ENCODE peak calls at places on chromosomes 6 and 20, in seven cellular contexts. M is Panc1, G is stomach, D is H1, C is transverse colon, I is esophagus muscularis mucosa, Z is HL-60. H is an unnamed sample.

GRCh38 chr20:63619505-63619904 is 7.4 kb downstream of the GMEB2 start:
- DNase-seq in Z (no peak), D (no peak), I (no peak), G (no peak), M (no peak), C (no peak), H (no peak)

GRCh38 chr6:14254505-14254904 is 136.9 kb downstream of the CD83 start:
- DNase-seq in G (no peak), C (no peak), D (peak), Z (no peak), I (no peak), M (no peak), H (no peak)

GRCh38 chr20:62339647-62340062 is 27.5 kb downstream of the LAMA5 start:
- DNase-seq in Z (no peak), I (no peak), G (no peak), C (peak), M (no peak), D (no peak), H (no peak)

GRCh38 chr6:5713519-5713918 is 293.2 kb downstream of the NRN1 start:
- DNase-seq in G (no peak), I (no peak), D (no peak), C (no peak), M (no peak), Z (no peak), H (no peak)

GRCh38 chr6:169921853-169922779 is 170.7 kb downstream of the ERMARD start:
- DNase-seq in G (no peak), C (no peak), M (no peak), D (no peak), I (no peak), Z (no peak), H (no peak)

GRCh38 chr6:4313044-4313686 is 177.8 kb upstream of the ECI2 start:
- DNase-seq in I (peak), G (no peak), M (peak), D (no peak), C (peak), Z (no peak), H (peak)

GRCh38 chr20:24842591-24843442 is 106.3 kb upstream of the CST7 start:
- DNase-seq in G (no peak), C (peak), I (no peak), D (no peak), M (no peak), Z (no peak), H (no peak)

GRCh38 chr6:33993653-33994052 is 152.2 kb downstream of the GRM4 start:
- DNase-seq in D (no peak), C (peak), G (no peak), M (no peak), Z (no peak), I (no peak), H (no peak)

GRCh38 chr6:101226677-101227135 is 166.8 kb upstream of the GRIK2 start:
- DNase-seq in C (no peak), M (no peak), I (no peak), Z (no peak), D (peak), G (no peak), H (no peak)

GRCh38 chr6:150492507-150492906 is 107.2 kb upstream of the PLEKHG1 start:
- DNase-seq in C (no peak), G (no peak), Z (no peak), D (no peak), I (peak), M (no peak), H (no peak)

GRCh38 chr20:29756664-29757063 is 1500.8 kb upstream of the DEFB115 start:
- DNase-seq in M (no peak), I (no peak), C (no peak), G (no peak), Z (no peak), D (no peak), H (no peak)

GRCh38 chr6:25934735-25935313 is 4.3 kb upstream of the SLC17A2 start:
- DNase-seq in D (no peak), I (peak), C (no peak), Z (no peak), M (no peak), G (no peak), H (no peak)

GRCh38 chr20:62428008-62428384 is 657 bp upstream of the RBBP8NL start:
- DNase-seq in M (no peak), G (no peak), D (no peak), C (peak), Z (no peak), I (no peak), H (no peak)

GRCh38 chr6:14286634-14287428 is 169.3 kb downstream of the CD83 start:
- DNase-seq in G (no peak), Z (no peak), C (no peak), D (no peak), I (no peak), M (no peak), H (no peak)

GRCh38 chr20:31720486-31721407 is 1.9 kb downstream of the BCL2L1 start:
- DNase-seq in D (no peak), Z (no peak), M (no peak), C (peak), I (no peak), G (peak), H (peak)
- TF ChIP-seq POLR2AphosphoS5 in D (no peak), Z (no peak), M (no peak), C (no peak), I (peak), G (no peak), H (no peak)

GRCh38 chr6:29763491-29764289 is 40.5 kb downstream of the HLA-F start:
- DNase-seq in G (no peak), M (no peak), I (no peak), Z (no peak), D (no peak), C (no peak), H (peak)
- TF ChIP-seq POLR2AphosphoS5 in G (no peak), M (no peak), I (no peak), Z (no peak), D (no peak), C (no peak), H (peak)

GRCh38 chr20:47684306-47685080 is 100.8 kb downstream of the SULF2 start:
- DNase-seq in Z (no peak), G (no peak), I (no peak), D (no peak), M (no peak), C (no peak), H (no peak)
- TF ChIP-seq POLR2AphosphoS5 in Z (no peak), G (no peak), I (no peak), D (no peak), M (no peak), C (no peak), H (no peak)

DNA sequence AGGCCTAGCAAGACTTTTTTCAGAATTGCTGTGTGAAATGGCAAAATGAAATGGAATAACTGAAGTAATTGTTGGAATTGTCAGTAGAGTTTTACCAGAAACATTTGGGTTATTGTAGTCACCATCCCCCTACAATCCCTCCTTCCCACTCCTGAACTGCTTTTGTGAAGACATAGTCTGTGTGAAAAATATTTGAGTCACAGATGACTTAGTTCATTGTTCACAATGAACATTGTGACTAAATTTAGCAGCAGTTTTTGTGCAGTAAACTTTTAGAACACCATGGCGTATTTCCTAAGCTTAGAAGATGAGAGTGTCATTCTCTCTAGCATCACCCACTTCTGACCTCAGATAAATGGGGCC is 11.0 kb downstream of the OTOR start:
- DNase-seq in C (no peak), Z (no peak), I (no peak), D (no peak), M (no peak), G (no peak), H (no peak)
- TF ChIP-seq POLR2AphosphoS5 in C (no peak), Z (no peak), I (no peak), D (no peak), M (no peak), G (no peak), H (no peak)

GRCh38 chr6:27138398-27138797 is 109.1 kb upstream of the PRSS16 start:
- DNase-seq in Z (no peak), M (no peak), C (no peak), I (no peak), G (no peak), D (no peak), H (no peak)

GRCh38 chr6:27139753-27140522 is 107.6 kb upstream of the PRSS16 start:
- DNase-seq in C (peak), M (no peak), I (no peak), Z (no peak), D (peak), G (no peak), H (peak)

GRCh38 chr6:27136978-27137814 is 110.3 kb upstream of the PRSS16 start:
- DNase-seq in G (no peak), D (no peak), C (no peak), M (no peak), I (no peak), Z (no peak), H (no peak)

GRCh38 chr6:27141013-27141412 is 106.5 kb upstream of the PRSS16 start:
- DNase-seq in G (no peak), C (no peak), I (no peak), Z (no peak), D (no peak), M (no peak), H (no peak)

GRCh38 chr6:27138837-27139752 is 108.4 kb upstream of the PRSS16 start:
- DNase-seq in M (no peak), D (peak), G (peak), Z (peak), I (no peak), C (peak), H (peak)
- TF ChIP-seq POLR2AphosphoS5 in M (no peak), D (peak), G (peak), Z (peak), I (peak), C (peak), H (peak)

GRCh38 chr6:111676383-111676782 is 70.7 kb upstream of the TRAF3IP2 start:
- DNase-seq in I (no peak), G (no peak), D (no peak), Z (no peak), M (no peak), C (no peak), H (no peak)

GRCh38 chr6:111674882-111675281 is 69.2 kb upstream of the TRAF3IP2 start:
- DNase-seq in M (no peak), I (no peak), G (no peak), C (no peak), Z (no peak), D (no peak), H (no peak)

GRCh38 chr6:111680013-111680712 is 74.5 kb upstream of the TRAF3IP2 start:
- DNase-seq in I (no peak), C (no peak), Z (no peak), G (no peak), D (no peak), M (no peak), H (no peak)

GRCh38 chr6:111679126-111679525 is 73.4 kb upstream of the TRAF3IP2 start:
- DNase-seq in C (no peak), Z (no peak), D (no peak), I (peak), M (no peak), G (no peak), H (no peak)

DNA sequence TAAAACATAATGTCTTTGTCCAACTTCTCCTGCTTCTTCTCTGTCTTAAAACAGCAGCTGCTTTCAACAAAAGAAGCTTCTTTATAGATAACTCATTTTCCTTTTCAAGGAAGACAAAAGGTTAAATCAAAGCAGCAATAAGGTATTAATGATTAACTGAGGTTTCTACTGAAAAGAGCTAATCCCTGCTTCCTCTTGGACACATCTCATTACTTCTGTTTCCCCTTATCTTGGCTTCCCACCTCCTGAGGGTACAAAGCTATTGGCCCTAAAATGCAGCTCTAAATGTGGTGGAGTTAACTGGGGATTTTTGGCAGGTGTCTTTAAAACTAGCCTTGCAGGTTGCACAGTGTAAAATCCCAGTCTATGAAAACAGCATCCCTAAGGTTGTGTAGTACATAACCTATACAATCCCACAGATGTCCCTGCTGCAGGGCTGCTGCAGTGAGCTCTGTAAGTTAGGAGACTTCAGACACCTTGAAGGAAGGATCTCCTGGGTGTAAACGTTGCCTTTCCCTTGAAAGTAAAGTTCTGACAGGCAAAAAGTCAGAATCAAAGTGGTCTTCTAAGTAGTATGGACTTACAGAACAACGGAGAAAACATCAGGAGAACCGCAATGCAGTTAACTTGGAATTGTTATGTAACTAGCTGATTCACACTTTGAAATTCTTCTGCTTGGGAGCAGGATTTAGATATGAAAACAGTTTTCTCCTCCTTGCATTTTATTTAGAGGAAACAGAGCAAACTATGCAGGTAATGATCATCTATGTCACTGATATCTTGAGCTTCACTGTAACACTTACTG is 71.7 kb upstream of the TRAF3IP2 start:
- DNase-seq in D (no peak), G (no peak), I (no peak), M (no peak), C (no peak), Z (no peak), H (no peak)
- TF ChIP-seq POLR2AphosphoS5 in D (no peak), G (no peak), I (no peak), M (no peak), C (no peak), Z (no peak), H (no peak)

H was measured in endothelial cell of umbilical vein.